ENCODE peak calls at places on chromosomes 16 and 17, in seven cellular contexts. A is skeletal muscle cell, P is RWPE1, I is NAMALWA, S is NCI-H2081, C is cardiac fibroblast, F is transverse colon. T is an unnamed sample.

GRCh38 chr17:48751733-48752398 is 23.3 kb upstream of the HOXB13 start:
- DNase-seq in A (no peak), P (no peak), I (no peak), S (no peak), C (no peak), F (no peak), T (no peak)

GRCh38 chr17:5584971-5585794 is 874 bp upstream of the NLRP1 start:
- DNase-seq in A (peak), P (peak), I (no peak), S (no peak), C (peak), F (no peak), T (no peak)

GRCh38 chr17:81870155-81870977 is 771 bp downstream of the ARHGDIA start:
- DNase-seq in A (no peak), P (no peak), I (peak), S (peak), C (peak), F (peak), T (no peak)

GRCh38 chr16:59826767-59827166 is 1092.7 kb upstream of the GOT2 start:
- DNase-seq in A (no peak), P (no peak), I (no peak), S (no peak), C (no peak), F (no peak), T (no peak)

GRCh38 chr17:82691714-82692113 is 6.8 kb downstream of the RAB40B start:
- DNase-seq in A (no peak), P (no peak), I (no peak), S (no peak), C (no peak), F (no peak), T (no peak)

GRCh38 chr17:60128171-60128859 is 21.5 kb upstream of the CA4 start:
- DNase-seq in A (no peak), P (no peak), I (no peak), S (no peak), C (no peak), F (no peak), T (no peak)

GRCh38 chr16:69927056-69927757 is 23.9 kb upstream of the CLEC18A start:
- DNase-seq in A (peak), P (no peak), I (no peak), S (no peak), C (peak), F (no peak), T (peak)

GRCh38 chr17:78573955-78574354 is 3.2 kb downstream of the DNAH17 start:
- DNase-seq in A (no peak), P (no peak), I (peak), S (no peak), C (no peak), F (no peak), T (no peak)

GRCh38 chr17:6279659-6280058 is 155.3 kb downstream of the AIPL1 start:
- DNase-seq in A (no peak), P (peak), I (no peak), S (peak), C (no peak), F (peak), T (no peak)

GRCh38 chr17:79570653-79571052 is 40.2 kb downstream of the RBFOX3 start:
- DNase-seq in A (no peak), P (no peak), I (no peak), S (no peak), C (no peak), F (no peak), T (no peak)

GRCh38 chr16:60295451-60295850 is 1561.3 kb upstream of the GOT2 start:
- DNase-seq in A (no peak), P (peak), I (no peak), S (no peak), C (no peak), F (no peak), T (no peak)

GRCh38 chr17:43584666-43585102 is 38.5 kb upstream of the ETV4 start:
- DNase-seq in A (no peak), P (no peak), I (no peak), S (no peak), C (peak), F (no peak), T (no peak)

GRCh38 chr17:559699-560378 is 154.8 kb downstream of the VPS53 start:
- DNase-seq in A (peak), P (peak), I (no peak), S (no peak), C (peak), F (no peak), T (no peak)

GRCh38 chr16:69672315-69672997 is 53.9 kb downstream of the NQO1 start:
- DNase-seq in A (no peak), P (no peak), I (no peak), S (no peak), C (no peak), F (no peak), T (no peak)

GRCh38 chr17:46085522-46085921 is 86.5 kb downstream of the STH start:
- DNase-seq in A (no peak), P (no peak), I (no peak), S (no peak), C (no peak), F (no peak), T (no peak)

GRCh38 chr16:89841275-89841674 is 13.0 kb downstream of the SPIRE2 start:
- DNase-seq in A (no peak), P (no peak), I (peak), S (no peak), C (no peak), F (peak), T (no peak)

GRCh38 chr17:73099504-73099903 is 7.0 kb upstream of the SLC39A11 start:
- DNase-seq in A (no peak), P (no peak), I (no peak), S (peak), C (no peak), F (no peak), T (no peak)